ENCODE peak calls at places on chromosomes 11 and 22, in eight cellular contexts. One of them, this sample, is unnamed.

GRCh38 chr11:121112498-121113455 is 11.7 kb downstream of the TECTA start:
- DNase-seq in stimulated activated CD8-positive, alpha-beta memory T cell treated with anti-CD3 and anti-CD28 coated beads, Interleukin-15, amount 100 ng/mL, for 24 hours: no peak
- DNase-seq in activated CD4-positive, alpha-beta T cell treated with anti-CD3 and anti-CD28 coated beads, Interleukin-2, amount 50 U/mL, for 1 hour: peak; percentile 6
- DNase-seq in NCI-H524: peak; percentile 49
- DNase-seq in activated CD4-positive, CD25-positive, alpha-beta regulatory T cell: no peak
- DNase-seq in amygdala: peak; percentile 48
- DNase-seq in NCI-H2081: peak; percentile 79
- DNase-seq in GM12865: peak; percentile 61
- DNase-seq in this sample: peak; percentile 8

GRCh38 chr11:94457118-94458029 is 36.3 kb downstream of the MRE11 start:
- DNase-seq in activated CD4-positive, alpha-beta T cell treated with anti-CD3 and anti-CD28 coated beads, Interleukin-2, amount 50 U/mL, for 1 hour: no peak
- DNase-seq in stimulated activated CD8-positive, alpha-beta memory T cell treated with anti-CD3 and anti-CD28 coated beads, Interleukin-15, amount 100 ng/mL, for 24 hours: no peak
- DNase-seq in amygdala: no peak
- DNase-seq in activated CD4-positive, CD25-positive, alpha-beta regulatory T cell: no peak
- DNase-seq in GM12865: no peak
- DNase-seq in NCI-H2081: no peak
- DNase-seq in NCI-H524: no peak
- DNase-seq in this sample: no peak

GRCh38 chr22:37631448-37632173 is 7.9 kb upstream of the SH3BP1 start:
- DNase-seq in NCI-H2081: no peak
- DNase-seq in stimulated activated CD8-positive, alpha-beta memory T cell treated with anti-CD3 and anti-CD28 coated beads, Interleukin-15, amount 100 ng/mL, for 24 hours: no peak
- DNase-seq in amygdala: no peak
- DNase-seq in GM12865: no peak
- DNase-seq in activated CD4-positive, CD25-positive, alpha-beta regulatory T cell: no peak
- DNase-seq in activated CD4-positive, alpha-beta T cell treated with anti-CD3 and anti-CD28 coated beads, Interleukin-2, amount 50 U/mL, for 1 hour: no peak
- DNase-seq in NCI-H524: no peak
- DNase-seq in this sample: no peak

GRCh38 chr11:19713221-19714092 is 820 bp downstream of the NAV2 start:
- DNase-seq in amygdala: no peak
- DNase-seq in stimulated activated CD8-positive, alpha-beta memory T cell treated with anti-CD3 and anti-CD28 coated beads, Interleukin-15, amount 100 ng/mL, for 24 hours: no peak
- DNase-seq in GM12865: no peak
- DNase-seq in activated CD4-positive, alpha-beta T cell treated with anti-CD3 and anti-CD28 coated beads, Interleukin-2, amount 50 U/mL, for 1 hour: no peak
- DNase-seq in activated CD4-positive, CD25-positive, alpha-beta regulatory T cell: no peak
- DNase-seq in NCI-H524: no peak
- DNase-seq in NCI-H2081: no peak
- DNase-seq in this sample: no peak

GRCh38 chr11:102306817-102307814 is 10.2 kb upstream of the BIRC3 start:
- DNase-seq in activated CD4-positive, alpha-beta T cell treated with anti-CD3 and anti-CD28 coated beads, Interleukin-2, amount 50 U/mL, for 1 hour: peak; percentile 43
- DNase-seq in NCI-H524: no peak
- DNase-seq in NCI-H2081: peak; percentile 41
- DNase-seq in activated CD4-positive, CD25-positive, alpha-beta regulatory T cell: no peak
- DNase-seq in GM12865: no peak
- DNase-seq in stimulated activated CD8-positive, alpha-beta memory T cell treated with anti-CD3 and anti-CD28 coated beads, Interleukin-15, amount 100 ng/mL, for 24 hours: no peak
- DNase-seq in amygdala: no peak
- DNase-seq in this sample: no peak

GRCh38 chr11:131977231-131977630 is 606.8 kb downstream of the NTM start:
- DNase-seq in GM12865: no peak
- DNase-seq in activated CD4-positive, alpha-beta T cell treated with anti-CD3 and anti-CD28 coated beads, Interleukin-2, amount 50 U/mL, for 1 hour: no peak
- DNase-seq in amygdala: peak; percentile 7
- DNase-seq in NCI-H524: no peak
- DNase-seq in activated CD4-positive, CD25-positive, alpha-beta regulatory T cell: no peak
- DNase-seq in stimulated activated CD8-positive, alpha-beta memory T cell treated with anti-CD3 and anti-CD28 coated beads, Interleukin-15, amount 100 ng/mL, for 24 hours: no peak
- DNase-seq in NCI-H2081: no peak
- DNase-seq in this sample: no peak

GRCh38 chr11:98565311-98565710 is 455.4 kb upstream of the CNTN5 start:
- DNase-seq in activated CD4-positive, alpha-beta T cell treated with anti-CD3 and anti-CD28 coated beads, Interleukin-2, amount 50 U/mL, for 1 hour: no peak
- DNase-seq in GM12865: no peak
- DNase-seq in stimulated activated CD8-positive, alpha-beta memory T cell treated with anti-CD3 and anti-CD28 coated beads, Interleukin-15, amount 100 ng/mL, for 24 hours: no peak
- DNase-seq in activated CD4-positive, CD25-positive, alpha-beta regulatory T cell: no peak
- DNase-seq in NCI-H524: no peak
- DNase-seq in NCI-H2081: no peak
- DNase-seq in amygdala: no peak
- DNase-seq in this sample: no peak

GRCh38 chr11:4044971-4045646 is 49.5 kb upstream of the RRM1 start:
- DNase-seq in stimulated activated CD8-positive, alpha-beta memory T cell treated with anti-CD3 and anti-CD28 coated beads, Interleukin-15, amount 100 ng/mL, for 24 hours: no peak
- DNase-seq in GM12865: no peak
- DNase-seq in NCI-H2081: no peak
- DNase-seq in activated CD4-positive, alpha-beta T cell treated with anti-CD3 and anti-CD28 coated beads, Interleukin-2, amount 50 U/mL, for 1 hour: no peak
- DNase-seq in activated CD4-positive, CD25-positive, alpha-beta regulatory T cell: no peak
- DNase-seq in amygdala: peak; percentile 62
- DNase-seq in NCI-H524: no peak
- DNase-seq in this sample: no peak

GRCh38 chr11:106399075-106399500 is 321.6 kb downstream of the AASDHPPT start:
- DNase-seq in stimulated activated CD8-positive, alpha-beta memory T cell treated with anti-CD3 and anti-CD28 coated beads, Interleukin-15, amount 100 ng/mL, for 24 hours: no peak
- DNase-seq in GM12865: no peak
- DNase-seq in NCI-H524: no peak
- DNase-seq in amygdala: no peak
- DNase-seq in activated CD4-positive, alpha-beta T cell treated with anti-CD3 and anti-CD28 coated beads, Interleukin-2, amount 50 U/mL, for 1 hour: no peak
- DNase-seq in NCI-H2081: no peak
- DNase-seq in activated CD4-positive, CD25-positive, alpha-beta regulatory T cell: no peak
- DNase-seq in this sample: no peak

GRCh38 chr11:121696947-121697346 is 244.2 kb upstream of the SORL1-AS1 start:
- DNase-seq in NCI-H524: no peak
- DNase-seq in NCI-H2081: peak; percentile 79
- DNase-seq in amygdala: no peak
- DNase-seq in stimulated activated CD8-positive, alpha-beta memory T cell treated with anti-CD3 and anti-CD28 coated beads, Interleukin-15, amount 100 ng/mL, for 24 hours: no peak
- DNase-seq in activated CD4-positive, alpha-beta T cell treated with anti-CD3 and anti-CD28 coated beads, Interleukin-2, amount 50 U/mL, for 1 hour: no peak
- DNase-seq in activated CD4-positive, CD25-positive, alpha-beta regulatory T cell: no peak
- DNase-seq in GM12865: no peak
- DNase-seq in this sample: no peak

GRCh38 chr11:48064306-48064705 is 83.9 kb downstream of the PTPRJ start:
- DNase-seq in amygdala: no peak
- DNase-seq in activated CD4-positive, CD25-positive, alpha-beta regulatory T cell: no peak
- DNase-seq in NCI-H524: no peak
- DNase-seq in NCI-H2081: no peak
- DNase-seq in activated CD4-positive, alpha-beta T cell treated with anti-CD3 and anti-CD28 coated beads, Interleukin-2, amount 50 U/mL, for 1 hour: no peak
- DNase-seq in stimulated activated CD8-positive, alpha-beta memory T cell treated with anti-CD3 and anti-CD28 coated beads, Interleukin-15, amount 100 ng/mL, for 24 hours: no peak
- DNase-seq in GM12865: no peak
- DNase-seq in this sample: no peak

GRCh38 chr11:30131535-30131934 is 99.3 kb upstream of the FSHB start:
- DNase-seq in activated CD4-positive, alpha-beta T cell treated with anti-CD3 and anti-CD28 coated beads, Interleukin-2, amount 50 U/mL, for 1 hour: no peak
- DNase-seq in NCI-H524: no peak
- DNase-seq in GM12865: peak; percentile 31
- DNase-seq in stimulated activated CD8-positive, alpha-beta memory T cell treated with anti-CD3 and anti-CD28 coated beads, Interleukin-15, amount 100 ng/mL, for 24 hours: no peak
- DNase-seq in amygdala: no peak
- DNase-seq in activated CD4-positive, CD25-positive, alpha-beta regulatory T cell: no peak
- DNase-seq in NCI-H2081: no peak
- DNase-seq in this sample: no peak

GRCh38 chr11:61347916-61348461 is 13.7 kb downstream of the CYB561A3 start:
- DNase-seq in GM12865: no peak
- DNase-seq in NCI-H2081: no peak
- DNase-seq in NCI-H524: no peak
- DNase-seq in activated CD4-positive, alpha-beta T cell treated with anti-CD3 and anti-CD28 coated beads, Interleukin-2, amount 50 U/mL, for 1 hour: no peak
- DNase-seq in stimulated activated CD8-positive, alpha-beta memory T cell treated with anti-CD3 and anti-CD28 coated beads, Interleukin-15, amount 100 ng/mL, for 24 hours: no peak
- DNase-seq in activated CD4-positive, CD25-positive, alpha-beta regulatory T cell: no peak
- DNase-seq in amygdala: no peak
- DNase-seq in this sample: no peak

GRCh38 chr11:3222941-3223905 is 4.6 kb upstream of the MRGPRG start:
- DNase-seq in activated CD4-positive, alpha-beta T cell treated with anti-CD3 and anti-CD28 coated beads, Interleukin-2, amount 50 U/mL, for 1 hour: no peak
- DNase-seq in stimulated activated CD8-positive, alpha-beta memory T cell treated with anti-CD3 and anti-CD28 coated beads, Interleukin-15, amount 100 ng/mL, for 24 hours: no peak
- DNase-seq in activated CD4-positive, CD25-positive, alpha-beta regulatory T cell: no peak
- DNase-seq in NCI-H524: no peak
- DNase-seq in GM12865: no peak
- DNase-seq in NCI-H2081: no peak
- DNase-seq in amygdala: no peak
- DNase-seq in this sample: no peak

GRCh38 chr22:19065929-19066328 is 56.3 kb downstream of the DGCR2 start:
- DNase-seq in activated CD4-positive, alpha-beta T cell treated with anti-CD3 and anti-CD28 coated beads, Interleukin-2, amount 50 U/mL, for 1 hour: no peak
- DNase-seq in NCI-H524: no peak
- DNase-seq in NCI-H2081: no peak
- DNase-seq in amygdala: no peak
- DNase-seq in activated CD4-positive, CD25-positive, alpha-beta regulatory T cell: no peak
- DNase-seq in GM12865: no peak
- DNase-seq in stimulated activated CD8-positive, alpha-beta memory T cell treated with anti-CD3 and anti-CD28 coated beads, Interleukin-15, amount 100 ng/mL, for 24 hours: no peak
- DNase-seq in this sample: no peak

GRCh38 chr22:50729391-50730012 is 8.5 kb upstream of the ACR start:
- DNase-seq in activated CD4-positive, alpha-beta T cell treated with anti-CD3 and anti-CD28 coated beads, Interleukin-2, amount 50 U/mL, for 1 hour: no peak
- DNase-seq in activated CD4-positive, CD25-positive, alpha-beta regulatory T cell: no peak
- DNase-seq in GM12865: no peak
- DNase-seq in NCI-H2081: peak; percentile 56
- DNase-seq in stimulated activated CD8-positive, alpha-beta memory T cell treated with anti-CD3 and anti-CD28 coated beads, Interleukin-15, amount 100 ng/mL, for 24 hours: no peak
- DNase-seq in NCI-H524: no peak
- DNase-seq in amygdala: no peak
- DNase-seq in this sample: no peak

GRCh38 chr11:103091024-103091423 is 936 bp downstream of the DCUN1D5 start:
- DNase-seq in stimulated activated CD8-positive, alpha-beta memory T cell treated with anti-CD3 and anti-CD28 coated beads, Interleukin-15, amount 100 ng/mL, for 24 hours: no peak
- DNase-seq in NCI-H2081: peak; percentile 77
- DNase-seq in amygdala: no peak
- DNase-seq in activated CD4-positive, alpha-beta T cell treated with anti-CD3 and anti-CD28 coated beads, Interleukin-2, amount 50 U/mL, for 1 hour: no peak
- DNase-seq in activated CD4-positive, CD25-positive, alpha-beta regulatory T cell: no peak
- DNase-seq in GM12865: peak; percentile 18
- DNase-seq in NCI-H524: no peak
- DNase-seq in this sample: peak; percentile 35

GRCh38 chr22:49464024-49464423 is 363.6 kb downstream of the BRD1 start:
- DNase-seq in NCI-H524: no peak
- DNase-seq in amygdala: no peak
- DNase-seq in activated CD4-positive, alpha-beta T cell treated with anti-CD3 and anti-CD28 coated beads, Interleukin-2, amount 50 U/mL, for 1 hour: no peak
- DNase-seq in GM12865: no peak
- DNase-seq in stimulated activated CD8-positive, alpha-beta memory T cell treated with anti-CD3 and anti-CD28 coated beads, Interleukin-15, amount 100 ng/mL, for 24 hours: no peak
- DNase-seq in activated CD4-positive, CD25-positive, alpha-beta regulatory T cell: no peak
- DNase-seq in NCI-H2081: peak; percentile 4
- DNase-seq in this sample: no peak

GRCh38 chr22:49689858-49690257 is 137.8 kb downstream of the BRD1 start:
- DNase-seq in NCI-H524: no peak
- DNase-seq in NCI-H2081: no peak
- DNase-seq in stimulated activated CD8-positive, alpha-beta memory T cell treated with anti-CD3 and anti-CD28 coated beads, Interleukin-15, amount 100 ng/mL, for 24 hours: no peak
- DNase-seq in activated CD4-positive, CD25-positive, alpha-beta regulatory T cell: no peak
- DNase-seq in GM12865: no peak
- DNase-seq in activated CD4-positive, alpha-beta T cell treated with anti-CD3 and anti-CD28 coated beads, Interleukin-2, amount 50 U/mL, for 1 hour: no peak
- DNase-seq in amygdala: no peak
- DNase-seq in this sample: no peak

GRCh38 chr11:567629-568258 is 7.0 kb downstream of the RASSF7 start:
- DNase-seq in GM12865: no peak
- DNase-seq in stimulated activated CD8-positive, alpha-beta memory T cell treated with anti-CD3 and anti-CD28 coated beads, Interleukin-15, amount 100 ng/mL, for 24 hours: no peak
- DNase-seq in NCI-H524: no peak
- DNase-seq in NCI-H2081: no peak
- DNase-seq in amygdala: no peak
- DNase-seq in activated CD4-positive, alpha-beta T cell treated with anti-CD3 and anti-CD28 coated beads, Interleukin-2, amount 50 U/mL, for 1 hour: no peak
- DNase-seq in activated CD4-positive, CD25-positive, alpha-beta regulatory T cell: no peak
- DNase-seq in this sample: no peak

GRCh38 chr11:32630844-32631243 is 47.2 kb downstream of the EIF3M start:
- DNase-seq in GM12865: no peak
- DNase-seq in amygdala: no peak
- DNase-seq in NCI-H2081: no peak
- DNase-seq in activated CD4-positive, alpha-beta T cell treated with anti-CD3 and anti-CD28 coated beads, Interleukin-2, amount 50 U/mL, for 1 hour: no peak
- DNase-seq in stimulated activated CD8-positive, alpha-beta memory T cell treated with anti-CD3 and anti-CD28 coated beads, Interleukin-15, amount 100 ng/mL, for 24 hours: no peak
- DNase-seq in NCI-H524: no peak
- DNase-seq in activated CD4-positive, CD25-positive, alpha-beta regulatory T cell: no peak
- DNase-seq in this sample: no peak

GRCh38 chr11:73178092-73178539 is 36.0 kb upstream of the FCHSD2 start:
- DNase-seq in GM12865: peak; percentile 92
- DNase-seq in amygdala: peak; percentile 81
- DNase-seq in activated CD4-positive, alpha-beta T cell treated with anti-CD3 and anti-CD28 coated beads, Interleukin-2, amount 50 U/mL, for 1 hour: peak; percentile 78
- DNase-seq in activated CD4-positive, CD25-positive, alpha-beta regulatory T cell: peak; percentile 70
- DNase-seq in NCI-H2081: peak; percentile 67
- DNase-seq in NCI-H524: peak; percentile 39
- DNase-seq in stimulated activated CD8-positive, alpha-beta memory T cell treated with anti-CD3 and anti-CD28 coated beads, Interleukin-15, amount 100 ng/mL, for 24 hours: peak; percentile 24
- DNase-seq in this sample: peak; percentile 11

GRCh38 chr11:12179019-12179418 is 68.6 kb downstream of the MICAL2 start:
- DNase-seq in amygdala: no peak
- DNase-seq in activated CD4-positive, alpha-beta T cell treated with anti-CD3 and anti-CD28 coated beads, Interleukin-2, amount 50 U/mL, for 1 hour: no peak
- DNase-seq in NCI-H2081: no peak
- DNase-seq in GM12865: no peak
- DNase-seq in activated CD4-positive, CD25-positive, alpha-beta regulatory T cell: no peak
- DNase-seq in NCI-H524: no peak
- DNase-seq in stimulated activated CD8-positive, alpha-beta memory T cell treated with anti-CD3 and anti-CD28 coated beads, Interleukin-15, amount 100 ng/mL, for 24 hours: no peak
- DNase-seq in this sample: no peak

GRCh38 chr22:48236261-48236660 is 1473.8 kb downstream of the TBC1D22A start:
- DNase-seq in activated CD4-positive, CD25-positive, alpha-beta regulatory T cell: no peak
- DNase-seq in activated CD4-positive, alpha-beta T cell treated with anti-CD3 and anti-CD28 coated beads, Interleukin-2, amount 50 U/mL, for 1 hour: no peak
- DNase-seq in NCI-H524: no peak
- DNase-seq in amygdala: no peak
- DNase-seq in stimulated activated CD8-positive, alpha-beta memory T cell treated with anti-CD3 and anti-CD28 coated beads, Interleukin-15, amount 100 ng/mL, for 24 hours: no peak
- DNase-seq in NCI-H2081: no peak
- DNase-seq in GM12865: no peak
- DNase-seq in this sample: no peak

GRCh38 chr22:25540128-25540790 is 24.2 kb upstream of the GRK3 start:
- DNase-seq in activated CD4-positive, alpha-beta T cell treated with anti-CD3 and anti-CD28 coated beads, Interleukin-2, amount 50 U/mL, for 1 hour: no peak
- DNase-seq in NCI-H524: no peak
- DNase-seq in GM12865: no peak
- DNase-seq in amygdala: no peak
- DNase-seq in stimulated activated CD8-positive, alpha-beta memory T cell treated with anti-CD3 and anti-CD28 coated beads, Interleukin-15, amount 100 ng/mL, for 24 hours: no peak
- DNase-seq in NCI-H2081: no peak
- DNase-seq in activated CD4-positive, CD25-positive, alpha-beta regulatory T cell: no peak
- DNase-seq in this sample: no peak

GRCh38 chr22:44025171-44026065 is 1.3 kb downstream of the PARVB start:
- DNase-seq in activated CD4-positive, alpha-beta T cell treated with anti-CD3 and anti-CD28 coated beads, Interleukin-2, amount 50 U/mL, for 1 hour: no peak
- DNase-seq in stimulated activated CD8-positive, alpha-beta memory T cell treated with anti-CD3 and anti-CD28 coated beads, Interleukin-15, amount 100 ng/mL, for 24 hours: no peak
- DNase-seq in GM12865: peak; percentile 95
- DNase-seq in NCI-H2081: no peak
- DNase-seq in amygdala: no peak
- DNase-seq in activated CD4-positive, CD25-positive, alpha-beta regulatory T cell: no peak
- DNase-seq in NCI-H524: no peak
- DNase-seq in this sample: no peak

GRCh38 chr22:22884010-22884887 is 3.4 kb upstream of the IGLL5 start:
- DNase-seq in activated CD4-positive, CD25-positive, alpha-beta regulatory T cell: peak; percentile 21
- DNase-seq in activated CD4-positive, alpha-beta T cell treated with anti-CD3 and anti-CD28 coated beads, Interleukin-2, amount 50 U/mL, for 1 hour: peak; percentile 60
- DNase-seq in stimulated activated CD8-positive, alpha-beta memory T cell treated with anti-CD3 and anti-CD28 coated beads, Interleukin-15, amount 100 ng/mL, for 24 hours: no peak
- DNase-seq in NCI-H2081: peak; percentile 52
- DNase-seq in NCI-H524: no peak
- DNase-seq in GM12865: peak; percentile 89
- DNase-seq in amygdala: peak; percentile 33
- DNase-seq in this sample: peak; percentile 13

GRCh38 chr11:133509924-133510697 is 22.2 kb downstream of the OPCML start:
- DNase-seq in amygdala: no peak
- DNase-seq in stimulated activated CD8-positive, alpha-beta memory T cell treated with anti-CD3 and anti-CD28 coated beads, Interleukin-15, amount 100 ng/mL, for 24 hours: no peak
- DNase-seq in NCI-H2081: no peak
- DNase-seq in activated CD4-positive, CD25-positive, alpha-beta regulatory T cell: no peak
- DNase-seq in GM12865: no peak
- DNase-seq in activated CD4-positive, alpha-beta T cell treated with anti-CD3 and anti-CD28 coated beads, Interleukin-2, amount 50 U/mL, for 1 hour: no peak
- DNase-seq in NCI-H524: no peak
- DNase-seq in this sample: no peak